ENCODE peak calls at places on chromosomes 12 and 14, in six cellular contexts. One of them, this sample, is unnamed.

GRCh38 chr12:94225924-94226630 is 77.7 kb downstream of the PLXNC1 start:
- DNase-seq in Calu3: no peak
- DNase-seq in stimulated activated CD4-positive, alpha-beta T cell treated with anti-CD3 and anti-CD28 coated beads, TNF-alpha, amount 100 ng/mL, for 4 hours: no peak
- DNase-seq in Panc1: no peak
- DNase-seq in aorta: no peak
- DNase-seq in NCI-H1436: no peak
- DNase-seq in this sample: no peak

GRCh38 chr12:76883826-76884225 is 5.0 kb upstream of the CSRP2 start:
- DNase-seq in Calu3: no peak
- DNase-seq in stimulated activated CD4-positive, alpha-beta T cell treated with anti-CD3 and anti-CD28 coated beads, TNF-alpha, amount 100 ng/mL, for 4 hours: no peak
- DNase-seq in Panc1: no peak
- DNase-seq in aorta: peak; percentile 54
- DNase-seq in NCI-H1436: no peak
- DNase-seq in this sample: no peak

GRCh38 chr14:80954771-80955299 is 586 bp upstream of the TSHR start:
- DNase-seq in Calu3: peak; percentile 77
- DNase-seq in stimulated activated CD4-positive, alpha-beta T cell treated with anti-CD3 and anti-CD28 coated beads, TNF-alpha, amount 100 ng/mL, for 4 hours: peak; percentile 47
- DNase-seq in Panc1: peak; percentile 33
- DNase-seq in aorta: peak; percentile 84
- DNase-seq in NCI-H1436: peak; percentile 77
- DNase-seq in this sample: peak; percentile 91

GRCh38 chr12:108375986-108376663 is 37.0 kb upstream of the CMKLR1 start:
- DNase-seq in Calu3: no peak
- DNase-seq in stimulated activated CD4-positive, alpha-beta T cell treated with anti-CD3 and anti-CD28 coated beads, TNF-alpha, amount 100 ng/mL, for 4 hours: no peak
- DNase-seq in Panc1: no peak
- DNase-seq in aorta: no peak
- DNase-seq in NCI-H1436: no peak
- DNase-seq in this sample: no peak

GRCh38 chr12:79933043-79933442 is 1.9 kb downstream of the PPP1R12A start:
- DNase-seq in Calu3: no peak
- DNase-seq in stimulated activated CD4-positive, alpha-beta T cell treated with anti-CD3 and anti-CD28 coated beads, TNF-alpha, amount 100 ng/mL, for 4 hours: no peak
- DNase-seq in Panc1: no peak
- DNase-seq in aorta: no peak
- DNase-seq in NCI-H1436: no peak
- DNase-seq in this sample: no peak

GRCh38 chr12:79082595-79082994 is 218.0 kb downstream of the SYT1 start:
- DNase-seq in Calu3: no peak
- DNase-seq in stimulated activated CD4-positive, alpha-beta T cell treated with anti-CD3 and anti-CD28 coated beads, TNF-alpha, amount 100 ng/mL, for 4 hours: no peak
- DNase-seq in Panc1: no peak
- DNase-seq in aorta: no peak
- DNase-seq in NCI-H1436: no peak
- DNase-seq in this sample: no peak

GRCh38 chr14:44778562-44778961 is 183.2 kb downstream of the KLHL28 start:
- DNase-seq in Calu3: no peak
- DNase-seq in stimulated activated CD4-positive, alpha-beta T cell treated with anti-CD3 and anti-CD28 coated beads, TNF-alpha, amount 100 ng/mL, for 4 hours: no peak
- DNase-seq in Panc1: no peak
- DNase-seq in aorta: no peak
- DNase-seq in NCI-H1436: no peak
- DNase-seq in this sample: no peak

GRCh38 chr12:6093764-6094163 is 30.7 kb downstream of the VWF start:
- DNase-seq in Calu3: peak; percentile 34
- DNase-seq in stimulated activated CD4-positive, alpha-beta T cell treated with anti-CD3 and anti-CD28 coated beads, TNF-alpha, amount 100 ng/mL, for 4 hours: no peak
- DNase-seq in Panc1: no peak
- DNase-seq in aorta: no peak
- DNase-seq in NCI-H1436: no peak
- DNase-seq in this sample: no peak

GRCh38 chr14:59997496-59997895 is 77.6 kb downstream of the LRRC9 start:
- DNase-seq in Calu3: no peak
- DNase-seq in stimulated activated CD4-positive, alpha-beta T cell treated with anti-CD3 and anti-CD28 coated beads, TNF-alpha, amount 100 ng/mL, for 4 hours: no peak
- DNase-seq in Panc1: no peak
- DNase-seq in aorta: no peak
- DNase-seq in NCI-H1436: peak; percentile 6
- DNase-seq in this sample: no peak

GRCh38 chr12:89889051-89889450 is 180.4 kb upstream of the ATP2B1 start:
- DNase-seq in Calu3: no peak
- DNase-seq in stimulated activated CD4-positive, alpha-beta T cell treated with anti-CD3 and anti-CD28 coated beads, TNF-alpha, amount 100 ng/mL, for 4 hours: no peak
- DNase-seq in Panc1: no peak
- DNase-seq in aorta: no peak
- DNase-seq in NCI-H1436: no peak
- DNase-seq in this sample: no peak

GRCh38 chr14:22561661-22562579 is 27.1 kb downstream of the DAD1 start:
- DNase-seq in Calu3: no peak
- DNase-seq in stimulated activated CD4-positive, alpha-beta T cell treated with anti-CD3 and anti-CD28 coated beads, TNF-alpha, amount 100 ng/mL, for 4 hours: peak; percentile 52
- DNase-seq in Panc1: no peak
- DNase-seq in aorta: no peak
- DNase-seq in NCI-H1436: no peak
- DNase-seq in this sample: no peak

GRCh38 chr14:103753809-103754208 is 38.2 kb downstream of the ZFYVE21 start:
- DNase-seq in Calu3: no peak
- DNase-seq in stimulated activated CD4-positive, alpha-beta T cell treated with anti-CD3 and anti-CD28 coated beads, TNF-alpha, amount 100 ng/mL, for 4 hours: no peak
- DNase-seq in Panc1: no peak
- DNase-seq in aorta: no peak
- DNase-seq in NCI-H1436: no peak
- DNase-seq in this sample: no peak

GRCh38 chr12:8742501-8742900 is 44.7 kb downstream of the RIMKLB start:
- DNase-seq in Calu3: peak; percentile 4
- DNase-seq in stimulated activated CD4-positive, alpha-beta T cell treated with anti-CD3 and anti-CD28 coated beads, TNF-alpha, amount 100 ng/mL, for 4 hours: no peak
- DNase-seq in Panc1: no peak
- DNase-seq in aorta: peak; percentile 69
- DNase-seq in NCI-H1436: no peak
- DNase-seq in this sample: no peak

GRCh38 chr14:66649515-66649914 is 141.6 kb downstream of the GPHN start:
- DNase-seq in Calu3: no peak
- DNase-seq in stimulated activated CD4-positive, alpha-beta T cell treated with anti-CD3 and anti-CD28 coated beads, TNF-alpha, amount 100 ng/mL, for 4 hours: no peak
- DNase-seq in Panc1: no peak
- DNase-seq in aorta: no peak
- DNase-seq in NCI-H1436: peak; percentile 88
- DNase-seq in this sample: no peak

GRCh38 chr14:58690801-58691516 is 53.2 kb downstream of the DACT1 start:
- DNase-seq in Calu3: no peak
- DNase-seq in stimulated activated CD4-positive, alpha-beta T cell treated with anti-CD3 and anti-CD28 coated beads, TNF-alpha, amount 100 ng/mL, for 4 hours: no peak
- DNase-seq in Panc1: no peak
- DNase-seq in aorta: no peak
- DNase-seq in NCI-H1436: no peak
- DNase-seq in this sample: no peak

GRCh38 chr12:54035561-54036377 is 2.9 kb downstream of the HOXC5 start:
- DNase-seq in Calu3: no peak
- DNase-seq in stimulated activated CD4-positive, alpha-beta T cell treated with anti-CD3 and anti-CD28 coated beads, TNF-alpha, amount 100 ng/mL, for 4 hours: no peak
- DNase-seq in Panc1: no peak
- DNase-seq in aorta: no peak
- DNase-seq in NCI-H1436: no peak
- DNase-seq in this sample: no peak

GRCh38 chr12:54012631-54013398 is 4.0 kb downstream of the HOXC8 start:
- DNase-seq in Calu3: no peak
- DNase-seq in stimulated activated CD4-positive, alpha-beta T cell treated with anti-CD3 and anti-CD28 coated beads, TNF-alpha, amount 100 ng/mL, for 4 hours: no peak
- DNase-seq in Panc1: no peak
- DNase-seq in aorta: peak; percentile 24
- DNase-seq in NCI-H1436: no peak
- DNase-seq in this sample: no peak

GRCh38 chr14:86532219-86532618 is 1002.3 kb downstream of the FLRT2 start:
- DNase-seq in Calu3: no peak
- DNase-seq in stimulated activated CD4-positive, alpha-beta T cell treated with anti-CD3 and anti-CD28 coated beads, TNF-alpha, amount 100 ng/mL, for 4 hours: no peak
- DNase-seq in Panc1: no peak
- DNase-seq in aorta: no peak
- DNase-seq in NCI-H1436: no peak
- DNase-seq in this sample: no peak

GRCh38 chr12:3885179-3886094 is 12.2 kb upstream of the PARP11 start:
- DNase-seq in Calu3: peak; percentile 5
- DNase-seq in stimulated activated CD4-positive, alpha-beta T cell treated with anti-CD3 and anti-CD28 coated beads, TNF-alpha, amount 100 ng/mL, for 4 hours: no peak
- DNase-seq in Panc1: peak; percentile 20
- DNase-seq in aorta: no peak
- DNase-seq in NCI-H1436: no peak
- DNase-seq in this sample: no peak

GRCh38 chr14:37587881-37588666 is 7.0 kb downstream of the FOXA1 start:
- DNase-seq in Calu3: peak; percentile 58
- DNase-seq in stimulated activated CD4-positive, alpha-beta T cell treated with anti-CD3 and anti-CD28 coated beads, TNF-alpha, amount 100 ng/mL, for 4 hours: no peak
- DNase-seq in Panc1: no peak
- DNase-seq in aorta: no peak
- DNase-seq in NCI-H1436: no peak
- DNase-seq in this sample: no peak

GRCh38 chr14:65732112-65732511 is 319.6 kb downstream of the FUT8 start:
- DNase-seq in Calu3: no peak
- DNase-seq in stimulated activated CD4-positive, alpha-beta T cell treated with anti-CD3 and anti-CD28 coated beads, TNF-alpha, amount 100 ng/mL, for 4 hours: no peak
- DNase-seq in Panc1: no peak
- DNase-seq in aorta: no peak
- DNase-seq in NCI-H1436: no peak
- DNase-seq in this sample: no peak

GRCh38 chr12:2796187-2796663 is 1.5 kb downstream of the FKBP4 start:
- DNase-seq in Calu3: no peak
- DNase-seq in stimulated activated CD4-positive, alpha-beta T cell treated with anti-CD3 and anti-CD28 coated beads, TNF-alpha, amount 100 ng/mL, for 4 hours: no peak
- DNase-seq in Panc1: no peak
- DNase-seq in aorta: no peak
- DNase-seq in NCI-H1436: no peak
- DNase-seq in this sample: no peak

GRCh38 chr14:26963696-26964095 is 365.9 kb upstream of the NOVA1 start:
- DNase-seq in Calu3: no peak
- DNase-seq in stimulated activated CD4-positive, alpha-beta T cell treated with anti-CD3 and anti-CD28 coated beads, TNF-alpha, amount 100 ng/mL, for 4 hours: no peak
- DNase-seq in Panc1: no peak
- DNase-seq in aorta: no peak
- DNase-seq in NCI-H1436: no peak
- DNase-seq in this sample: no peak

GRCh38 chr14:41144370-41144769 is 462.3 kb upstream of the LRFN5 start:
- DNase-seq in Calu3: no peak
- DNase-seq in stimulated activated CD4-positive, alpha-beta T cell treated with anti-CD3 and anti-CD28 coated beads, TNF-alpha, amount 100 ng/mL, for 4 hours: no peak
- DNase-seq in Panc1: no peak
- DNase-seq in aorta: no peak
- DNase-seq in NCI-H1436: no peak
- DNase-seq in this sample: no peak